ENCODE peak calls at places on chromosomes 16 and 17, in six cellular contexts. W, N, P, J, E and M are unnamed samples.

GRCh38 chr16:4052801-4053662 is 63.2 kb downstream of the ADCY9 start:
- DNase-seq in W (no peak), N (peak), P (peak), J (no peak), E (no peak), M (no peak)

GRCh38 chr17:78132086-78132676 is 1.6 kb downstream of the TMC8 start:
- DNase-seq in E (peak), J (no peak), N (no peak), P (no peak), W (peak), M (peak)

GRCh38 chr16:50419116-50419515 is 50.3 kb upstream of the BRD7 start:
- DNase-seq in P (no peak), W (no peak), J (no peak), E (no peak), N (no peak), M (no peak)

GRCh38 chr16:50210266-50211038 is 55.9 kb upstream of the ADCY7 start:
- DNase-seq in N (peak), P (peak), J (peak), W (peak), E (peak), M (peak)

GRCh38 chr17:7260601-7261376 is 1.5 kb downstream of the CLDN7 start:
- DNase-seq in E (no peak), N (no peak), P (no peak), J (no peak), W (peak), M (peak)

GRCh38 chr16:68396481-68396880 is 51.8 kb downstream of the SMPD3 start:
- DNase-seq in N (peak), J (no peak), P (peak), E (peak), W (peak), M (peak)

GRCh38 chr17:19258371-19258770 is 21.2 kb downstream of the EPN2 start:
- DNase-seq in P (no peak), E (no peak), W (no peak), J (no peak), N (no peak), M (no peak)

GRCh38 chr17:40319651-40320550 is 10.9 kb downstream of the RARA start:
- DNase-seq in E (peak), W (peak), J (no peak), N (no peak), P (no peak), M (peak)

GRCh38 chr16:83272201-83272600 is 535.6 kb upstream of the HSBP1 start:
- DNase-seq in J (no peak), P (peak), W (no peak), E (no peak), N (peak), M (no peak)

GRCh38 chr17:45334701-45335677 is 18.2 kb upstream of the MAP3K14 start:
- DNase-seq in P (no peak), N (no peak), W (no peak), E (no peak), J (no peak), M (peak)

GRCh38 chr17:75703591-75703990 is 17.7 kb upstream of the ITGB4 start:
- DNase-seq in P (no peak), E (no peak), W (no peak), N (no peak), J (no peak), M (no peak)

GRCh38 chr17:61452301-61453290 is at the start of gene TBX4:
- DNase-seq in E (no peak), N (peak), P (no peak), J (no peak), W (peak), M (no peak)

GRCh38 chr16:86772231-86772510 is 193.8 kb downstream of the FOXL1 start:
- DNase-seq in P (no peak), W (no peak), E (no peak), N (peak), J (no peak), M (no peak)

GRCh38 chr16:85207357-85207921 is 95.2 kb upstream of the CIBAR2 start:
- DNase-seq in J (no peak), W (no peak), P (no peak), E (no peak), N (no peak), M (no peak)

GRCh38 chr16:20916927-20917326 is 16.4 kb downstream of the LYRM1 start:
- DNase-seq in N (no peak), W (no peak), J (no peak), E (no peak), P (no peak), M (no peak)